ENCODE peak calls at places on chromosomes 4 and X, in five cellular contexts. One of them, this sample, is unnamed.

GRCh38 chrX:72568406-72569092 is 4.1 kb downstream of the HDAC8 start:
- DNase-seq in brain microvascular endothelial cell: peak
- DNase-seq in hepatocyte: no peak
- DNase-seq in mammary epithelial cell: no peak
- DNase-seq in GM12865: no peak
- DNase-seq in this sample: no peak

GRCh38 chrX:151713859-151714258 is 2.0 kb upstream of the FATE1 start:
- DNase-seq in brain microvascular endothelial cell: peak
- DNase-seq in hepatocyte: peak
- DNase-seq in mammary epithelial cell: peak
- DNase-seq in GM12865: peak
- DNase-seq in this sample: no peak

GRCh38 chr4:110249687-110250387 is 51.4 kb upstream of the ELOVL6 start:
- DNase-seq in brain microvascular endothelial cell: no peak
- DNase-seq in hepatocyte: no peak
- DNase-seq in mammary epithelial cell: peak
- DNase-seq in GM12865: no peak
- DNase-seq in this sample: no peak

GRCh38 chr4:26140150-26140898 is 180.5 kb upstream of the RBPJ start:
- DNase-seq in brain microvascular endothelial cell: peak
- DNase-seq in hepatocyte: no peak
- DNase-seq in mammary epithelial cell: no peak
- DNase-seq in GM12865: no peak
- DNase-seq in this sample: no peak

GRCh38 chr4:89129080-89129640 is 17.8 kb downstream of the TIGD2 start:
- DNase-seq in brain microvascular endothelial cell: peak
- DNase-seq in hepatocyte: no peak
- DNase-seq in mammary epithelial cell: no peak
- DNase-seq in GM12865: no peak
- DNase-seq in this sample: no peak

GRCh38 chr4:168694669-168695068 is 197.8 kb downstream of the PALLD start:
- DNase-seq in brain microvascular endothelial cell: peak
- DNase-seq in hepatocyte: peak
- DNase-seq in mammary epithelial cell: no peak
- DNase-seq in GM12865: no peak
- DNase-seq in this sample: peak

GRCh38 chrX:21926527-21927278 is 13.8 kb upstream of the SMS start:
- DNase-seq in brain microvascular endothelial cell: peak
- DNase-seq in hepatocyte: peak
- DNase-seq in mammary epithelial cell: peak
- DNase-seq in GM12865: peak
- DNase-seq in this sample: peak

GRCh38 chr4:56506110-56506705 is 617 bp downstream of the ARL9 start:
- DNase-seq in brain microvascular endothelial cell: no peak
- DNase-seq in hepatocyte: peak
- DNase-seq in mammary epithelial cell: no peak
- DNase-seq in GM12865: no peak
- DNase-seq in this sample: no peak

GRCh38 chr4:167025651-167026050 is 208.6 kb downstream of the SPOCK3 start:
- DNase-seq in brain microvascular endothelial cell: no peak
- DNase-seq in hepatocyte: peak
- DNase-seq in mammary epithelial cell: peak
- DNase-seq in GM12865: no peak
- DNase-seq in this sample: no peak

DNA sequence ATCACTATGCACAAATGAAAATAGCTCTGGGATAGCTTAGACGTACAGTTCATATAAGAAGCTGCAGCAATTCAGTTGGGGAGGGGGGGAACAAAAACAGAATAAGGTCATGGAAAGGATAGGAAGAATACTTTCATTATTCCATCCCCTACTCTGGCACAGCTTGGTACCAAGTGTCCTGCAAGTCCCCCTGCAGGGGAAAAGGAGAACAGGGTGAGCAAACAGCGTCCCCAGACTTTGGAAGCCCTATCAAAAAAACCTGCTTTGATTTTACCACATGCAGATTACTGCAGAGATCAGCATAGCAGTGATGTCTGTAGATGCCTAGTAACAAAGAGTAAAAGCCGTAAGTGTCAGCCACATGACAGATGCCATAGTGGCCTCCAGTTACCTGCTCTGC is 209.4 kb upstream of the NEIL3 start:
- DNase-seq in brain microvascular endothelial cell: no peak
- DNase-seq in hepatocyte: no peak
- DNase-seq in mammary epithelial cell: no peak
- DNase-seq in GM12865: no peak
- DNase-seq in this sample: no peak
- TF ChIP-seq CTCF in brain microvascular endothelial cell: peak
- TF ChIP-seq CTCF in hepatocyte: no peak
- TF ChIP-seq CTCF in mammary epithelial cell: no peak
- TF ChIP-seq CTCF in GM12865: no peak
- TF ChIP-seq CTCF in this sample: peak

GRCh38 chr4:184534511-184535391 is 60.4 kb upstream of the IRF2 start:
- DNase-seq in brain microvascular endothelial cell: peak
- DNase-seq in hepatocyte: peak
- DNase-seq in mammary epithelial cell: peak
- DNase-seq in GM12865: peak
- DNase-seq in this sample: no peak
- H3K4me3 ChIP-seq in brain microvascular endothelial cell: no peak
- H3K4me3 ChIP-seq in hepatocyte: no peak
- H3K4me3 ChIP-seq in mammary epithelial cell: no peak
- H3K4me3 ChIP-seq in GM12865: peak
- H3K4me3 ChIP-seq in this sample: no peak

GRCh38 chr4:15779789-15780188 is 1.7 kb downstream of the CD38 start:
- DNase-seq in brain microvascular endothelial cell: no peak
- DNase-seq in hepatocyte: no peak
- DNase-seq in mammary epithelial cell: peak
- DNase-seq in GM12865: no peak
- DNase-seq in this sample: no peak

GRCh38 chr4:15778191-15778741 is at the start of gene CD38:
- DNase-seq in brain microvascular endothelial cell: peak
- DNase-seq in hepatocyte: peak
- DNase-seq in mammary epithelial cell: no peak
- DNase-seq in GM12865: peak
- DNase-seq in this sample: no peak

GRCh38 chr4:15777697-15778096 is 431 bp upstream of the CD38 start:
- DNase-seq in brain microvascular endothelial cell: no peak
- DNase-seq in hepatocyte: no peak
- DNase-seq in mammary epithelial cell: no peak
- DNase-seq in GM12865: no peak
- DNase-seq in this sample: no peak

GRCh38 chr4:15778742-15779231 is 659 bp downstream of the CD38 start:
- DNase-seq in brain microvascular endothelial cell: peak
- DNase-seq in hepatocyte: peak
- DNase-seq in mammary epithelial cell: no peak
- DNase-seq in GM12865: peak
- DNase-seq in this sample: no peak

DNA sequence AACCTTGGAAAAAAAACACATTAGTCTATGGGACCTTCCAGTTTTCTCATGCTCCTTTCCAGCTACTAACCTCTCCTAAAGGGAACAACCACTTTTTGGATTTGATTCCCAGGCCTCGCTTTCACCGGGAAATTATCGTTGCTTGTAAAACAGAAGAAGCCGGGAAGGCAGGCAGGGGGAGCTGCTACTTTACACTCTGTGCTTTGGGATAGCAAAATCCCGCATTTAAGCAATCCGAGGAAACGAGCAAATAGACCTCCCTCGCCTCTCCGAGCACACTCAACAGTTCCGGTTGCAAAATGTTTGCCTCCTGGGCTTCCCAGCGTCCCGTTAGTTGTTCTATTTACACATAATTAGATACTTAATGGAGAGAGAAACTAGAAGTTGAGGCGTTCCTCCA is 1.2 kb downstream of the CD38 start:
- DNase-seq in brain microvascular endothelial cell: peak
- DNase-seq in hepatocyte: peak
- DNase-seq in mammary epithelial cell: peak
- DNase-seq in GM12865: no peak
- DNase-seq in this sample: no peak
- TF ChIP-seq CTCF in brain microvascular endothelial cell: peak
- TF ChIP-seq CTCF in hepatocyte: peak
- TF ChIP-seq CTCF in mammary epithelial cell: peak
- TF ChIP-seq CTCF in GM12865: no peak
- TF ChIP-seq CTCF in this sample: peak

GRCh38 chr4:137543198-137543597 is 10.9 kb upstream of the PCDH18 start:
- DNase-seq in brain microvascular endothelial cell: no peak
- DNase-seq in hepatocyte: no peak
- DNase-seq in mammary epithelial cell: no peak
- DNase-seq in GM12865: no peak
- DNase-seq in this sample: no peak

GRCh38 chr4:137540356-137540755 is 8.1 kb upstream of the PCDH18 start:
- DNase-seq in brain microvascular endothelial cell: no peak
- DNase-seq in hepatocyte: no peak
- DNase-seq in mammary epithelial cell: no peak
- DNase-seq in GM12865: no peak
- DNase-seq in this sample: no peak

GRCh38 chr4:137541181-137541580 is 8.9 kb upstream of the PCDH18 start:
- DNase-seq in brain microvascular endothelial cell: no peak
- DNase-seq in hepatocyte: no peak
- DNase-seq in mammary epithelial cell: no peak
- DNase-seq in GM12865: no peak
- DNase-seq in this sample: no peak

GRCh38 chr4:137543650-137544049 is 11.4 kb upstream of the PCDH18 start:
- DNase-seq in brain microvascular endothelial cell: no peak
- DNase-seq in hepatocyte: no peak
- DNase-seq in mammary epithelial cell: no peak
- DNase-seq in GM12865: no peak
- DNase-seq in this sample: no peak

GRCh38 chr4:137541866-137542648 is 9.8 kb upstream of the PCDH18 start:
- DNase-seq in brain microvascular endothelial cell: no peak
- DNase-seq in hepatocyte: no peak
- DNase-seq in mammary epithelial cell: no peak
- DNase-seq in GM12865: no peak
- DNase-seq in this sample: no peak
- H3K4me3 ChIP-seq in brain microvascular endothelial cell: peak
- H3K4me3 ChIP-seq in hepatocyte: no peak
- H3K4me3 ChIP-seq in mammary epithelial cell: no peak
- H3K4me3 ChIP-seq in GM12865: peak
- H3K4me3 ChIP-seq in this sample: no peak

DNA sequence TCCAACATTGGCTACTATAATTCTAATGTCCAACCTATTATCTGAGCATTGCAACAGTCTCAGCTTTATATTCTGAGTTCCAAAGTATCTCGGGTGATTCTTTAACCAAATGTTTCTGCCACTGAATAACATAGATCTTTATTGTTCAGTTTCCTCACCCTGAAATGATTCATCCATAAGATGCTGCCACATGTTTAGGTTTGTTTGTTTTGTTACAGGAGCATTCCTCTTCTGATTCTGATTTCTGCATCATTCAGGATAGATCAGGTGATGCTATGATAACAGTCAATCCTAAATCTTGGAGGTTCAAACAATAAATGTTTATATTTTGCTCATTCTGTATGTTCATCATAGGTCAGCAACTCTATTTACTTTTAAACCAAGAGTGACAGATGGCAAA is 927.6 kb downstream of the PCDH7 start:
- DNase-seq in brain microvascular endothelial cell: no peak
- DNase-seq in hepatocyte: no peak
- DNase-seq in mammary epithelial cell: peak
- DNase-seq in GM12865: no peak
- DNase-seq in this sample: no peak
- TF ChIP-seq CTCF in brain microvascular endothelial cell: no peak
- TF ChIP-seq CTCF in hepatocyte: no peak
- TF ChIP-seq CTCF in mammary epithelial cell: no peak
- TF ChIP-seq CTCF in GM12865: no peak
- TF ChIP-seq CTCF in this sample: no peak

DNA sequence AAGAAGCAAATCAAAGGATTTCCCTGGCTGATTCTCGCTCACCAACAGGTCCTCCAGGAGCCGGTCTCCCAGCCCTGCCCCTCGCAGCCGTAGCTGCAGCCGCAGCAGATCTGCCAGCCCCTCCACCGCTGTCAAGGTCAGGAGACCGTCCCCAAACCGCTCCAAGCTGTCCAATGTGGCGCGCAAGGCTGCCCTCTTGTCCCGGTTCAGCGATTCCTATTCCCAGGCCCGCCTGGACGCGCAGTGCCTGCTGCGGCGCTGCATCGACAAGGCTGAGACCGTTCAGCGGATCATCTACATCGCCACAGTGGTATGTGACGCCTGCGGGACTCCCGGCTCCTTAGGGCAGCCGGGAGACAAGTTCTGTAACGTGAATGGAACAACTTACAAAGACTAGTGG is 25.6 kb downstream of the SPATA18 start:
- DNase-seq in brain microvascular endothelial cell: no peak
- DNase-seq in hepatocyte: peak
- DNase-seq in mammary epithelial cell: no peak
- DNase-seq in GM12865: no peak
- DNase-seq in this sample: no peak
- H3K4me3 ChIP-seq in brain microvascular endothelial cell: peak
- H3K4me3 ChIP-seq in hepatocyte: peak
- H3K4me3 ChIP-seq in mammary epithelial cell: no peak
- H3K4me3 ChIP-seq in GM12865: no peak
- H3K4me3 ChIP-seq in this sample: peak

GRCh38 chr4:188719794-188720193 is 580.6 kb downstream of the TRIML1 start:
- DNase-seq in brain microvascular endothelial cell: no peak
- DNase-seq in hepatocyte: no peak
- DNase-seq in mammary epithelial cell: no peak
- DNase-seq in GM12865: no peak
- DNase-seq in this sample: no peak
- TF ChIP-seq CTCF in brain microvascular endothelial cell: peak
- TF ChIP-seq CTCF in hepatocyte: peak
- TF ChIP-seq CTCF in mammary epithelial cell: no peak
- TF ChIP-seq CTCF in GM12865: no peak
- TF ChIP-seq CTCF in this sample: peak

GRCh38 chr4:184804621-184805020 is 21.1 kb downstream of the ACSL1 start:
- DNase-seq in brain microvascular endothelial cell: no peak
- DNase-seq in hepatocyte: no peak
- DNase-seq in mammary epithelial cell: no peak
- DNase-seq in GM12865: no peak
- DNase-seq in this sample: no peak
- H3K4me3 ChIP-seq in brain microvascular endothelial cell: no peak
- H3K4me3 ChIP-seq in hepatocyte: no peak
- H3K4me3 ChIP-seq in mammary epithelial cell: no peak
- H3K4me3 ChIP-seq in GM12865: no peak
- H3K4me3 ChIP-seq in this sample: no peak

DNA sequence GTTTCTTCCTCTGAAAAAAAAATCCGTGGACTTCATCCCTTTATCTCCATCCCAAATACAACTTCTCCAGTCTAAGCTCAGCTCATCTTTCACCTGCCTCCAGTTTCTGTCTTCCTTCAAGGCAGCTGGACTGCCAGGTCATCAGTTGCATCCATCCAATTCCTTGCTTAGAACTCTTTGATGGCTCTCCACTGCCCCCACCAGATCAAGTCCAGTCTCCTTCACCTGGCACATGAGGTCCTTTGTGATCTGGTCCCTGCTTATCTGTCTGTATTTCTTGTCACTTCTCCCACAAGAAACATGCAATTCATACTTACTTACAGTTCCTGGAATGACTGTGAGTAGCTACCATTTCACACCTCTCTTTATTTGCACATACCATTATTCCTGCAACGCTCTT is 33.8 kb downstream of the OTUD6A start:
- DNase-seq in brain microvascular endothelial cell: peak
- DNase-seq in hepatocyte: peak
- DNase-seq in mammary epithelial cell: peak
- DNase-seq in GM12865: no peak
- DNase-seq in this sample: no peak
- TF ChIP-seq CTCF in brain microvascular endothelial cell: peak
- TF ChIP-seq CTCF in hepatocyte: no peak
- TF ChIP-seq CTCF in mammary epithelial cell: peak
- TF ChIP-seq CTCF in GM12865: no peak
- TF ChIP-seq CTCF in this sample: peak